ENCODE peak calls at places on chromosomes 2 and 18, in ten cellular contexts. V is HL-60, J is colonic mucosa, I is fibroblast of lung, A is neural progenitor cell, E is thoracic aorta, S is A549, Y is brain microvascular endothelial cell, U is foreskin fibroblast, B is dorsolateral prefrontal cortex. N is an unnamed sample.
A peak's percentile ranks its signal among the peaks of the same experiment; 100 is the strongest.

GRCh38 chr2:105649534-105649933 is 95.2 kb upstream of the NCK2 start:
- DNase-seq in U (no peak), I (no peak), V (no peak), E (no peak), A (no peak), Y (no peak), B (no peak), J (no peak), S (no peak), N (no peak)

GRCh38 chr2:24830351-24830750 is 37.1 kb downstream of the CENPO start:
- DNase-seq in I (peak; percentile 46), A (no peak), B (no peak), E (no peak), J (no peak), U (peak; percentile 67), V (no peak), Y (no peak), S (no peak), N (no peak)

GRCh38 chr2:240128608-240129144 is 7.4 kb downstream of the COPS9 start:
- DNase-seq in Y (no peak), B (no peak), V (no peak), E (no peak), A (no peak), J (no peak), U (no peak), I (no peak), S (no peak), N (no peak)

GRCh38 chr2:84177733-84178132 is 281.3 kb downstream of the SUCLG1 start:
- DNase-seq in S (no peak), B (no peak), Y (no peak), I (no peak), U (no peak), J (no peak), A (peak; percentile 2), V (no peak), E (no peak), N (no peak)

GRCh38 chr2:187581125-187581896 is 27.1 kb upstream of the TFPI start:
- DNase-seq in V (peak; percentile 22), A (peak; percentile 71), E (no peak), J (peak; percentile 28), Y (peak; percentile 45), B (no peak), S (peak; percentile 4), I (peak; percentile 69), U (peak; percentile 76), N (peak; percentile 65)

GRCh38 chr2:211611061-211611518 is 927.5 kb downstream of the ERBB4 start:
- DNase-seq in E (no peak), U (no peak), Y (no peak), S (no peak), B (no peak), J (no peak), V (no peak), A (no peak), I (no peak), N (no peak)

GRCh38 chr2:220779918-220780317 is 792.2 kb downstream of the EPHA4 start:
- DNase-seq in E (no peak), J (no peak), B (no peak), U (peak; percentile 83), A (no peak), Y (peak; percentile 25), I (peak; percentile 85), V (no peak), S (no peak), N (peak; percentile 82)

GRCh38 chr2:240446618-240447175 is 11.2 kb downstream of the GPC1 start:
- DNase-seq in B (no peak), Y (no peak), V (no peak), I (no peak), U (no peak), A (no peak), S (no peak), J (no peak), E (no peak), N (no peak)

GRCh38 chr2:98649135-98649991 is 41.0 kb downstream of the UNC50 start:
- DNase-seq in I (peak; percentile 79), E (peak; percentile 47), J (peak; percentile 89), V (peak; percentile 48), S (peak; percentile 13), A (peak; percentile 86), B (peak; percentile 77), U (peak; percentile 87), Y (peak; percentile 79), N (peak; percentile 78)

GRCh38 chr2:140597836-140598235 is 1533.0 kb downstream of the LRP1B start:
- DNase-seq in S (no peak), B (no peak), V (no peak), A (peak; percentile 14), Y (no peak), J (no peak), U (no peak), E (no peak), I (no peak), N (no peak)
- H3K4me3 ChIP-seq in S (no peak overlapping the region), B (no peak overlapping the region), V (no peak overlapping the region), A (no peak overlapping the region), Y (no peak overlapping the region), J (no peak overlapping the region), U (no peak overlapping the region), E (no peak overlapping the region), I (no peak overlapping the region), N (no peak overlapping the region)

GRCh38 chr2:158754303-158754611 is 40.9 kb upstream of the DAPL1 start:
- DNase-seq in S (no peak), J (no peak), B (no peak), U (no peak), A (no peak), Y (no peak), V (no peak), E (no peak), I (no peak), N (no peak)

GRCh38 chr2:158756976-158757375 is 38.1 kb upstream of the DAPL1 start:
- DNase-seq in Y (no peak), J (no peak), S (no peak), B (no peak), U (no peak), V (no peak), A (no peak), I (no peak), E (no peak), N (no peak)

GRCh38 chr2:158755310-158755709 is 39.8 kb upstream of the DAPL1 start:
- DNase-seq in S (no peak), V (no peak), I (no peak), A (no peak), J (no peak), Y (no peak), E (no peak), B (no peak), U (no peak), N (no peak)

GRCh38 chr2:158756331-158756730 is 38.8 kb upstream of the DAPL1 start:
- DNase-seq in Y (no peak), V (no peak), B (no peak), J (no peak), E (no peak), I (no peak), U (no peak), A (no peak), S (no peak), N (no peak)

DNA sequence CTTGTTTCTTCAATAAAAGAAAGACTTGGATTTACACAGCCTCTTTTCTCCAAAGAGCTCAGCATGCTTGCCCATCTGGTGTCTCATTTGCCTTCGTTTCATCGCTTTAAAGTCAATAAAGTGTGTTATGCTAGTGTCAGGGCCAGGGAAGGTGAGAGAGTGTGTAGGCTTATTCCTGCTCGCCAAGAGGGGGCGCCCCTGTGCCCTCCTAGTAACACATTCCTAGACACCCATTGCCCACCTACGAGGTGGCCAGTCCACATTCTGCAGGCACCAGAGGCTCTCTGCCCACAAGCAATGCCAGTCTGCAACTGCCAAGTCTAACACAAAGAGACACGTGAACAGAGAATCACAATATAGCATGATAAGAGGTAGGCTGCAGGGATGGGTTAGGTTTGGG is 39.4 kb upstream of the DAPL1 start:
- DNase-seq in Y (no peak), A (peak; percentile 34), J (no peak), I (no peak), U (no peak), S (no peak), B (no peak), E (no peak), V (no peak), N (no peak)
- TF ChIP-seq CTCF in Y (peak; percentile 60), A (peak; percentile 58), J (peak; percentile 15), I (peak; percentile 28), U (no peak), S (peak; percentile 18), B (no peak), E (no peak), V (peak; percentile 5), N (peak; percentile 47)

GRCh38 chr2:71687412-71687811 is 234.1 kb downstream of the DYSF start:
- DNase-seq in I (no peak), B (no peak), V (no peak), U (no peak), S (no peak), E (no peak), A (no peak), J (no peak), Y (no peak), N (no peak)

GRCh38 chr2:71688530-71688929 is 235.2 kb downstream of the DYSF start:
- DNase-seq in I (no peak), J (no peak), A (no peak), B (no peak), Y (no peak), S (no peak), V (no peak), U (no peak), E (no peak), N (no peak)

GRCh38 chr2:71690876-71691275 is 237.5 kb downstream of the DYSF start:
- DNase-seq in A (no peak), B (no peak), V (no peak), E (no peak), S (no peak), Y (no peak), I (no peak), U (no peak), J (no peak), N (no peak)

GRCh38 chr2:71690231-71690834 is 237.0 kb downstream of the DYSF start:
- DNase-seq in Y (no peak), B (no peak), E (no peak), I (no peak), J (no peak), U (no peak), S (no peak), V (no peak), A (no peak), N (no peak)

GRCh38 chr2:71689393-71689792 is 236.0 kb downstream of the DYSF start:
- DNase-seq in A (no peak), U (no peak), V (no peak), E (no peak), J (no peak), B (no peak), Y (no peak), S (no peak), I (no peak), N (no peak)
- H3K4me3 ChIP-seq in A (no peak overlapping the region), U (no peak overlapping the region), V (no peak overlapping the region), E (no peak overlapping the region), J (no peak overlapping the region), B (no peak overlapping the region), Y (no peak overlapping the region), S (no peak overlapping the region), I (no peak overlapping the region), N (no peak overlapping the region)

DNA sequence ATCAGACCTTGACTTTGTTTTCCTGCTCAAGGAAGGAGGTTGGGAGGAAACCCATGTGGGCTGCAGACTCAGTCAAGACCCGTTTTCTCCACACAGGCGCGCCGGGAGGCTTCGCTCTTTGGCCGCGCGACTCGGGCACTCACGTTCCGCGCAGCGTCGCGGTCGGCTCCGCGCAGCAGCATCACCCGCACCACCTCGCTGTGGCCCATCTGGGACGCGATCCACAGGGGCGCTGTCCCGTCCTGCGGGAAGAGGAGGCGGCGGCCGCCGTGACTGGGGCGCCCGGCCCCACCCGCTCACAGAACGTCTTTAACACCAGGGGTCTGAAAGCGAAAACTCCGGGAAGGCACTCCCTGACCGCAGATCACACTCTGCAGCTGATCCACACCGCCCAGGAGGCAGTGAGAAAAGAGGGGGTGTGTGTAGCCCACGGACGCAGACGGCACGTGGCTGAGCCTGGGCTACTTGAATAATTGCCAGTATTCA is 33.1 kb upstream of the NPC1 start:
- DNase-seq in J (no peak), A (peak; percentile 57), V (no peak), I (peak; percentile 10), Y (no peak), U (peak; percentile 59), B (peak; percentile 6), E (no peak), S (no peak), N (peak; percentile 10)
- TF ChIP-seq CTCF in J (no peak), A (no peak), V (no peak), I (no peak), Y (no peak), U (no peak), B (no peak), E (peak; percentile 10), S (no peak), N (no peak)

N was measured in astrocyte of the spinal cord.